ENCODE peak calls at places on chromosomes 16 and 17, in four cellular contexts. One of them, this sample, is unnamed.

GRCh38 chr16:58578642-58579041 is 51.0 kb downstream of the CNOT1 start:
- DNase-seq in H7: no peak
- DNase-seq in fibroblast of lung: no peak
- DNase-seq in A549: no peak
- DNase-seq in this sample: no peak

GRCh38 chr17:80187493-80187892 is 17.7 kb downstream of the CARD14 start:
- DNase-seq in A549: peak; percentile 51
- DNase-seq in fibroblast of lung: no peak
- DNase-seq in H7: no peak
- DNase-seq in this sample: peak; percentile 60

GRCh38 chr16:89581045-89581695 is 5.6 kb downstream of the CPNE7 start:
- DNase-seq in H7: no peak
- DNase-seq in A549: peak; percentile 82
- DNase-seq in fibroblast of lung: peak; percentile 99
- DNase-seq in this sample: no peak

GRCh38 chr16:49050607-49051006 is 231.0 kb downstream of the CBLN1 start:
- DNase-seq in H7: no peak
- DNase-seq in fibroblast of lung: peak; percentile 3
- DNase-seq in A549: no peak
- DNase-seq in this sample: no peak

GRCh38 chr16:28098171-28098958 is 34.9 kb upstream of the GSG1L start:
- DNase-seq in H7: peak; percentile 32
- DNase-seq in fibroblast of lung: no peak
- DNase-seq in A549: no peak
- DNase-seq in this sample: no peak

GRCh38 chr17:65523411-65523810 is 38.0 kb downstream of the AXIN2 start:
- DNase-seq in A549: no peak
- DNase-seq in fibroblast of lung: peak; percentile 29
- DNase-seq in H7: no peak
- DNase-seq in this sample: no peak

GRCh38 chr16:13231365-13231764 is 330.0 kb downstream of the SHISA9 start:
- DNase-seq in A549: no peak
- DNase-seq in H7: peak; percentile 32
- DNase-seq in fibroblast of lung: peak; percentile 3
- DNase-seq in this sample: no peak

GRCh38 chr17:50634123-50634914 is at the start of gene ABCC3:
- DNase-seq in H7: peak; percentile 92
- DNase-seq in fibroblast of lung: no peak
- DNase-seq in A549: peak; percentile 87
- DNase-seq in this sample: no peak

GRCh38 chr16:86444274-86445060 is 65.9 kb upstream of the FOXF1 start:
- DNase-seq in A549: no peak
- DNase-seq in H7: no peak
- DNase-seq in fibroblast of lung: peak; percentile 19
- DNase-seq in this sample: no peak

GRCh38 chr17:57313276-57313835 is 57.0 kb downstream of the MSI2 start:
- DNase-seq in fibroblast of lung: no peak
- DNase-seq in A549: no peak
- DNase-seq in H7: peak; percentile 45
- DNase-seq in this sample: no peak
- H3K4me3 ChIP-seq in fibroblast of lung: no peak overlapping the region
- H3K4me3 ChIP-seq in A549: no peak overlapping the region
- H3K4me3 ChIP-seq in H7: no peak overlapping the region
- H3K4me3 ChIP-seq in this sample: no peak overlapping the region

DNA sequence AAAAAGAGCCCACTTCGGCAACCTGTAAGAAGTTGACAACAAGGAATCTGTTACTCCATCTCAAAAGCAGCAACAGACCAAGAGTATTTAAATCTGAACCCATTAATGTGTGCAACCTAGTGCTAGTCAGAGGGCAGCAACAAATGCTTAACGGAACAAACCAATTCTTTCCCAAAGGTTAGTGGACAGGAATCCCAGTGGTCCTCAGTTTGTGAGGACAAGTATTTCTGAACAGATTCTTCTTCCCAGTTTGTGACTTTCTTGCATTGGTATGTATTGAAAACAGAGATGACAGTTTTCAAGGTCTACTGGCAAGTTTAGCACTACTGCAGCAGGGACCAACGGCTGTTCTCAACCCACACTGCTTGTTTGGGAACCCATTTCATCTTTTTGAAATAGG is 2.9 kb downstream of the RPL26 start:
- DNase-seq in H7: no peak
- DNase-seq in A549: no peak
- DNase-seq in fibroblast of lung: no peak
- DNase-seq in this sample: no peak
- H3K4me3 ChIP-seq in H7: no peak overlapping the region
- H3K4me3 ChIP-seq in A549: peak overlapping the region; percentile 97
- H3K4me3 ChIP-seq in fibroblast of lung: no peak overlapping the region
- H3K4me3 ChIP-seq in this sample: peak overlapping the region; percentile 78

DNA sequence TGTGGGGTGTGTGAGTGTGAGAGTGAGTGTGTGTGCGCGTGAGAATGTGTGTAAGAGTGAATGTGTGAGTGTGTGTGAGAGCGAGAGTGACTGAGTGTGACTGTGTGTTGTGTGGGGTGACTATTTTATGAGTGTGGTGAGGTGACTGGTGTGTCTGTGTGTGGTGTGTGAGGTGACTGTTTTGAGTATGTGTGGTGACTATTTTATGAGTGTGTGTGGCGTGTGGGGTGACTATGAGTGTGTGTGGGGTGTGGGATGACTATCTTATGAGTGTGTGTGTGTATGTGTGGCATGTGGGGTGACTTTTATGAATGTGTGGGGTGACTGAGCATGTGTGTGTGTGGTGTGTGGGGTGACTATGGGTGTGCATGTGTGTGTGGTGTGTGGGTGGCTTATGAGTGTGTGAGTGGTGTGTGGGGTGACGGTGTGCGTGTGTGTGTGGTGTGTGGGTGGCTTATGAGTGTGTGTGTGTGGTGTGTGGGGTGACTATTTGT is 152.9 kb upstream of the PLCG2 start:
- DNase-seq in A549: no peak
- DNase-seq in fibroblast of lung: peak; percentile 68
- DNase-seq in H7: no peak
- DNase-seq in this sample: no peak
- H3K4me3 ChIP-seq in A549: no peak overlapping the region
- H3K4me3 ChIP-seq in fibroblast of lung: no peak overlapping the region
- H3K4me3 ChIP-seq in H7: no peak overlapping the region
- H3K4me3 ChIP-seq in this sample: no peak overlapping the region

DNA sequence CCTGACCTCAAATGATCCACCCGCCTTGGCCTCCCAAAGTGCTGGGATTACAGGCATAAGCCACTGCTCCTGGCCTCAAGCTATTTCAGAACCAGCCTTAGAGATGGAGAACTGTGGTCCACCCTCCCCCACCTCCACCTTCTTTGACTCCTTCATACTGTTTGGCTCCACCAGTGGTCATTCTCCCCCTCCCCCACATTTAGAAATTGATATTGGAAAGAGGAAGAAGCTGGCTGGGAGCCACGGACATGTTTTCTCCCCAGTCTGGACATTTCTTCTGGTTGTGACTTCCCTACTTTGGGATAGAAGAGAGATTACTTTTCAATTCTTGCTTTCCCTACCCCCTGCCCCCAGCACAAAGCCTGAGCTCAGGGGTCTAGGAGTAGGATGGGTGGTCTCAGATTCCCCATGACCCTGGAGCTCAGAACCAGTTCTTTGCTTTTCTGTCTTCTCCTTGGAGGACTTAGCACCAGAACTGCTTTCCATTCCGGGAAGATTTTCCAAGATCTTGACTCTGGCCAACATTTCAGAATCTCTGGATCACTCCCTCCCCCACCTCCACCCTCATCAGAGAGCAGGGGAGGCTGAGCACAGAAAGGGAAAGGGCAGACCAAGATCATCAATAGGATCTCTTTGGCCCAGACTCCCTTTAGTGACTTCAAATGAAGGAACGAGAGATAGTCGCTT is 16.3 kb downstream of the CAVIN1 start:
- DNase-seq in H7: no peak
- DNase-seq in fibroblast of lung: no peak
- DNase-seq in A549: no peak
- DNase-seq in this sample: no peak
- H3K4me3 ChIP-seq in H7: no peak overlapping the region
- H3K4me3 ChIP-seq in fibroblast of lung: no peak overlapping the region
- H3K4me3 ChIP-seq in A549: no peak overlapping the region
- H3K4me3 ChIP-seq in this sample: no peak overlapping the region

GRCh38 chr17:42274273-42274542 is 2.0 kb downstream of the STAT5B start:
- DNase-seq in A549: no peak
- DNase-seq in fibroblast of lung: no peak
- DNase-seq in H7: no peak
- DNase-seq in this sample: no peak
- H3K4me3 ChIP-seq in A549: no peak overlapping the region
- H3K4me3 ChIP-seq in fibroblast of lung: no peak overlapping the region
- H3K4me3 ChIP-seq in H7: no peak overlapping the region
- H3K4me3 ChIP-seq in this sample: no peak overlapping the region

DNA sequence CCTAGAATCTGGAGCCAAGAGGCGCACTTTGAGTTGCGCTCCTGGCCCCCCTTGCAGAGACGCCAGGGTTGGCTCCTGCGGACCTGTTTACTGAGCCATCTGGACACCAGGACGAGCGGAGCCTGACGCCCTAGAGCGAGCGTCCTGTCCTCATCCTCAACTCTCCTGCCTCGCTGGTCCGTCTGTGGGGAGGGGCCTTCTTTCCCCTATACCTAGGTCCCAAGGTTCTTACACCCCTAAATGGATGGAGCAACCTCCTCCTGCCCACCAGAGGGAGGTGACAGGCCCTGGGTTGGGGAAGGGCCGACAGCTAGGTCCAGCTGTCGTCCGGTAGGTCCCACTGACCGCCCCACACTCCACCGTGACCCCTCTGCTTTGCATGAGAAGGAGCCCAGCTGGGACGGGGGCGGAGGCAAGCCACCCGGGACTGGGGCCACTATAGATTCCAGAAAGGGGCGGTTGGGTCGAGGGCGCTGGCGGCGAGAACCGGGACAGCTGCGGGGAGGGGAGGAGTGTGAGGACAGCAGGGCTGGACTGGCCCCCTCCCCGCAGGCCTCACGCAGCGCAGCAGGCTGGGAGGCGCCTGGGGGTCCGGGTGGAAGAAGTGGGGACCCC is 3.0 kb upstream of the LHX1 start:
- DNase-seq in A549: peak; percentile 55
- DNase-seq in fibroblast of lung: no peak
- DNase-seq in H7: peak; percentile 86
- DNase-seq in this sample: no peak
- H3K4me3 ChIP-seq in A549: peak overlapping the region; percentile 59
- H3K4me3 ChIP-seq in fibroblast of lung: no peak overlapping the region
- H3K4me3 ChIP-seq in H7: peak overlapping the region; percentile 70
- H3K4me3 ChIP-seq in this sample: no peak overlapping the region

GRCh38 chr16:560221-560700 is at the start of gene PRR35:
- DNase-seq in A549: no peak
- DNase-seq in fibroblast of lung: no peak
- DNase-seq in H7: peak; percentile 88
- DNase-seq in this sample: no peak
- H3K4me3 ChIP-seq in A549: peak within 1 kb of the TSS; percentile 47
- H3K4me3 ChIP-seq in fibroblast of lung: no peak within 1 kb of the TSS
- H3K4me3 ChIP-seq in H7: peak within 1 kb of the TSS; percentile 29
- H3K4me3 ChIP-seq in this sample: no peak within 1 kb of the TSS